ENCODE peak calls at places on chromosomes 1 and 21, in five cellular contexts. N, M, R, X and L are unnamed samples.

GRCh38 chr1:236164273-236164672 is 21.9 kb downstream of the GPR137B start:
- DNase-seq in M (no peak), R (no peak), N (no peak), X (no peak), L (no peak)

GRCh38 chr1:225508538-225509375 is 80.9 kb upstream of the LBR start:
- DNase-seq in R (peak), M (no peak), X (peak), N (peak), L (no peak)

GRCh38 chr21:33947451-33948095 is 32.0 kb upstream of the ATP5PO start:
- DNase-seq in X (peak), R (peak), M (peak), N (peak), L (peak)

GRCh38 chr1:60970081-60970509 is 112.3 kb upstream of the NFIA start:
- DNase-seq in N (peak), X (peak), R (peak), M (no peak), L (no peak)

GRCh38 chr21:44911384-44912157 is 9.1 kb downstream of the ITGB2 start:
- DNase-seq in X (no peak), N (no peak), M (peak), R (no peak), L (peak)

GRCh38 chr1:37035014-37035686 is 835 bp upstream of the GRIK3 start:
- DNase-seq in X (no peak), N (no peak), R (no peak), M (no peak), L (no peak)

GRCh38 chr1:113210248-113210647 is 137.2 kb downstream of the LRIG2 start:
- DNase-seq in X (no peak), N (no peak), R (no peak), M (no peak), L (no peak)

GRCh38 chr1:203527013-203527412 is 33.1 kb downstream of the OPTC start:
- DNase-seq in X (no peak), M (no peak), R (no peak), N (no peak), L (no peak)

GRCh38 chr1:155989242-155989991 is 11.1 kb upstream of the ARHGEF2 start:
- DNase-seq in M (peak), N (peak), X (peak), R (peak), L (peak)

GRCh38 chr1:224670506-224670905 is 54.4 kb downstream of the CNIH3 start:
- DNase-seq in R (no peak), N (peak), X (peak), M (no peak), L (no peak)

GRCh38 chr1:59128784-59129227 is 168.1 kb upstream of the FGGY start:
- DNase-seq in X (peak), N (peak), R (peak), M (no peak), L (no peak)

DNA sequence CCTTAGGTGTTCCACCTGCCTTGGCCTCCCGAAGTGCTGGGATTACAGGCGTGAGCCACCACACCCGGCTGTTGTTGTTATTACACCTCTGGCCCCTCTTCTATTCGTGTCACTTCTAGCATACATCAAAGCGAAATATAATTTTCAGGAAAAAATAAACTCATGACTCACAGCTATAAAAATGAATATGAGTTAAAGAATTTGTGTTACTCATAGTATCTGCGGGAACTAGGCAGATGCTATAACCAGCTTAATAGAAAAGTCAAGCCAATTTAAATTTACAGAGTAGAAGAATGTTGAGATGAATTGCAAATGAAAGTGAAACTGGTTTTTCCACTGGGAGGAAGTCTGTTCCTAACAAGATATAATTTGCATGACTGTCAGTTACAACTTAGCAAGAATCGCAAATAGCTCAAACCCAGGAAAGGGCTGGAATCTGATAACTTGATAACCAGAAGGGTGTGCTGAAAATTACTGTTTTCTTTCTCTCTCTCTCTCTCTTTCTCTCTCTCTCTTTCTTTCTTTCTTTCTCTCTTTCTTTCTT is 11.2 kb downstream of the OR2W3 start:
- DNase-seq in R (peak), M (no peak), N (peak), X (peak), L (no peak)
- H3K4me3 ChIP-seq in R (peak), M (peak), N (peak), X (no peak), L (peak)

DNA sequence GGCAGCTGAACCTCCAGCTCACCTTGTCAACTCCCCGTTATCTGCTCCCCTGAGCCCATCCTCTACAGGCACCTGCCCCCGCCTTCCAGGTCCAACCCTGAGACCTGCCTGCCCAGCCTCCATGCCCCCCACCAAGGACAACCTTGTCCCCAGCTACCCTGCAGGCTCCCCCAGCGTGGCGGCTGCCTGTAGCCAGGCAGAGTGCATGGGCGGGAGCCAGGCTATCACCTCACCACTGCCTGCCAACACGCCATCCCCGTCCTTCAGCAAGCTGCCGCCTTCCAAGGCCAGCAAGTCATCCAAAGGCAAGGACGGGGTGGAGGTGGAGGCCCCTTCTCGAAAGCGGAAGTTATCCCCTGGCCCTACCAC is 3.0 kb upstream of the CYB561D1 start:
- DNase-seq in X (no peak), R (no peak), M (no peak), N (no peak), L (no peak)
- TF ChIP-seq CTCF in X (no peak), R (no peak), M (no peak), N (no peak), L (no peak)

DNA sequence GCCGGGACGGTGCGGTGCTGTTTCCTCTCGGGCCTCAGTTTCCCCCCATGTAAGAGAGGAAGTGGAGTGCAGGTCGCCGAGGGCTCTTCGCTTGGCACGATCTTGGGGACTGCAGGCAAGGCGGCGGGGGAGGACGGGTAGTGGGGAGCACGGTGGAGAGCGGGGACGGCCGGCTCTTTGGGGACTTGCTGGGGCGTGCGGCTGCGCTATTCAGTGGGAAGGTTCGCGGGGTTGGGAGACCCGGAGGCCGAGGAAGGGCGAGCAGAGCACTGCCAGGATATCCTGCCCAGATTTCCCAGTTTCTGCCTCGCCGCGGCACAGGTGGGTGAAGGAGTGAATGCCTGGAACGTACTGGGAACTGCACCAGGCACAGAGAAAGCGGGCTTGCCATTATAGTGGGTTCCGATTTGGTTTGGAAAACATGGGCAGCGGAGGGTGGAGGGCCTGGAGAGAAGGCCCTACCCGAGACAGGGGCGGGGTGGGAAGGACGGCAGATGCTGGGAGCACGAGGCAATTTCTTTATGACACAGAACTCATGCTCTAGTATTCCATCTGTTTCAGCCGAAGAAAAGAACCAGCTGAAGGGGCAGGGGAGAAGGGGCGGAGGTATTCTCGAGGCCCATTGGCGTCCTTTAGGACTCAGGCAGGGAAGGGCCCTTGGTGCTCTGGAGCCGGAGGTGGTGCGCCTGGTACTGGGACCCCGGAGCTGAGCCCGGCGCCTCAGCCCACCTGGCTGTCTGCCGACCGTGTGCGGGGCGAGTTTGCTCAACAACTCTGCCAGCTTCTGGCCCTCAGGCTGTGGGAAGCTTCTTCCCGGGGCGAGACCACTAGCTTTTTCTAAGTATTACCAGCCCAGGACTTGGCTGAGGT is 970 bp downstream of the PCSK9 start:
- DNase-seq in M (no peak), R (no peak), N (no peak), X (no peak), L (no peak)
- H3K4me3 ChIP-seq in M (peak), R (peak), N (no peak), X (no peak), L (no peak)

DNA sequence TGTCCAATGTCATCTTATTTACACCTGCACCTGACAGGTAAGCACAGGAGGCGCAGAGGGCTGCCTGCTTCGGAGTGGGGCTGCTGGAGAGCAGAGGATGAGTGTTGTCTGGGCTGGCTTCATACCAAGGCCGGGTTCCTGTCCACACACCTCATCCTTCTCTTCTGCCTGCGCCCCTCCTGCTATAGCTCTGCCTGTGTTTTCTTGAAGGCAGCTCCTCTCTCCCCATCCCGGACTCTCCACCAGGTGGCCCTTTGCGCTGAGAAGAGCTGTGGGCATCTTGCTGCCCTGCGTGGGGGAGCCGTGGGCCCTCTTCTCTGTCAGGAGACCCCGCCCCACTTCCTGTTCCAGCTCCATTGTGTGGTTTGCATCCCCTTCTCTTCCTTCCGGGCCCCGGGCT is 35.0 kb downstream of the ARHGEF10L start:
- DNase-seq in X (no peak), N (no peak), M (no peak), R (no peak), L (no peak)
- TF ChIP-seq CTCF in X (peak), N (peak), M (no peak), R (peak), L (no peak)

GRCh38 chr1:180234369-180235076 is 4.5 kb downstream of the LHX4 start:
- DNase-seq in N (no peak), R (no peak), X (no peak), M (peak), L (no peak)
- H3K4me3 ChIP-seq in N (no peak), R (no peak), X (no peak), M (no peak), L (no peak)

DNA sequence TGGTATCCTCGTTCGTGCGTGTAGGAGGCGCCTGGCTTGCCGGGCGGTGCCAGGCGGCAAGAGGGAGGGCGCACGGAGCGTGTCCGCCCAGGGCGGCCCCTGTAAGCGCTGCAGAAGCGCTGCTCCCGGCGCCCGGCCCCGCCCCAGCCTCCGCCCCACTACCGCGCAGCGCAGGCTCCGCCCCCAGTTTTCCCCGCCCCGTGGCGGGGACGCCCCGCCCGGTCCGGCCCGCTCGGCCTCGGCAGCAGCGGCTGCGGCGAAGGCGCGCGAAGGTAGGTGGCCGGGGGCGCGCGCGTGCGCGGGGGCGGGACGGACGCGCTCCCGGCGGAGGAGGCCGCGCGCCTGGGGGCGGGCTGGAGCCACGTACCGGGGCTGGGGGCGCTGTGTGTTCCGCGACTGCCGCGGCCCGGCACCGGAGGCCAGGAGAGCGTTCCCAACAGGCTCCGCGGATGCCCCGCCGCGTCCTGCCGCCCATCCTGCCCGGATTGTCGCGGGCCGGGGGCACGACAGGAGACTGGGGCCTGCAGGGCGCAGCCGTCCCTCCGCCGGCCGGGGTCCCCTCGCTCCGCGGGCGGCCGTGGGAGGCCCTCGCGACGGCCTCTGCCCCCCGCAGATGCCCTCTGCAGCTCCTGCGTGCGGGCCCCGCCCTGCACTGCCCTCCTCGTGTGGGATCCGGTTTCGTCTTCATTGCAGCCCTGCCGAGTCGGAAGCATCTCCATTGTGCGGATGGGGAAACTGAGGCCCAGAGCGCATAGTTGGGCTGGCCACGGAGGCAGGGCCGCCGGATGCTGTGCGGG is 7.7 kb upstream of the CROCC start:
- DNase-seq in X (peak), R (peak), M (peak), N (peak), L (peak)
- TF ChIP-seq CTCF in X (peak), R (no peak), M (no peak), N (no peak), L (peak)

GRCh38 chr1:192877283-192877886 is 68.5 kb downstream of the RGS2 start:
- DNase-seq in R (peak), X (no peak), M (no peak), N (peak), L (no peak)
- H3K4me3 ChIP-seq in R (no peak), X (no peak), M (no peak), N (no peak), L (no peak)

DNA sequence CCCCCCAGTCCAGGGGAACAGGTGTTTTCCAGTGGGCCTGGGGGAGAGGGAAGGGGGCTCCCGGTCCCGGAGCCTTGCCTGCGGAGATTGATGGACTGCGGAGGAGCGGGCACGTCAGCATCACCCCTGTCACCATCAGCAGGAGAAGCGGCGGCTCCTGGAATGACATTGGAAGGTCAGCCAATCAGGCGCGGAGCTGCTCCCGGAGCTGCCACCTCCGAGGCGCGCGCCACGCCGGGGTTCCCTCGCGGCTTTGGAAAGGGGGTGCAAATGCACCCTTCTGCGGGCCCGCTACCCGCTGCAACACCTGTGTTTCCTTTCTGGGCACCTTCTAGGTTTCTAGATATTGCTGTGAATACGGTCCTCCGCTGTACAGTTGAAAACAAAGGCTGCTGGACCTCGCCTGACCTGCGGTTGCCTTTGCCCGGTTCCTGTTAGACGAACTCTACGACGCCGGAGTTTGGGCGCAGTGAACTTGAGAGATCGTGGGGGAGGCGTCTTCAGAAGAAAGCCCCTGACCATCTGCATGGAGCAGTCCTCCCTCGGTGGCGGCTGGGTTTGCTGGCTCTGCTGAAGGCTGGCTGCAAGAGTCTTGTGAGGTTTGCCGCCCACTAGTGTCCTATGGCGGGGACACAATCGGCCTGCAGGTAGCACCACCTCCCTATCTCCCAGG is 5.3 kb downstream of the DSCAM start:
- DNase-seq in M (peak), R (peak), N (no peak), X (no peak), L (peak)
- TF ChIP-seq CTCF in M (peak), R (peak), N (no peak), X (peak), L (peak)

DNA sequence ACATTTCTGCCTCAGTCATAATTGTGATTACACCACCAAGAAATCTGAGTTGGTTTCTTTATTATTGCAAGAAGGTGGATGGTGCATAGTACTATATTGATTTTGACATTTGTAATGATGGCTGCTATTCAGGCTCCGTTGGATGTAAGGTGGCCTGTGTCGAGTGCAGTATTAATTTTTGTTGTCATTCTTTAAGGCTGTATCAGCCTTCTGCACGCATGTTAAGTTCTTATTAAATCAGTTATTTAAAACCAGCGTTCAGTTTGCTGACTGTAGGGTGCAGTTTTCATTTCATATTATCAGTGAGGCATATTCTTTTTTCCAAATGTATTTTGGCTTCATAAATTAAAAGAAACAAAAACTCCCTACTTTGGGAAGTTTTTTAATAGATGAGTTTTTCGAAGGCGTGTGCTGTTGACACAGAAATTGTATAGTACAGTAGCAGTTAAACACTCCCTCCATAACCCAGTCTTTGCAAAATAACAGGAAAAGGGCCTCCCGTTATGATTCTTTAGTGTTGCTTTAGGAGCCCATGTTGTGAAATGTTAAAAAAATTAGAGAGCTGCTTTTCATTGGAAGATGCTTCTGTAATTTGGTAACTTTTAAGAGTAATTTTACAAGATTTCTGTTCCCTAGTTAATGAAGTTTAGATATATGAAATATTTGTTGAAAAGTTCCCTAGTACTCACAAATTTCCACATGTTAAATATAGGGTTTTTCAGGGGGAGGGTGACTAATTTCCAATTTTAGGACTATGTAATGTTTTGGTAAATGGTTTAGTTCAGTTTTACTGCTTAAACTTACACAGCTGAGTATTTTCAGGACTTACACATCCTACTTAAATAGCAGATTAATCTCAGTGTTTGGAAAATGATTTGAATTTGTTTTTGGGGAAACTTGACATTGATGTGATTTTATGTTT is 1.9 kb downstream of the CAMSAP2 start:
- DNase-seq in M (no peak), N (peak), R (peak), X (peak), L (no peak)
- H3K4me3 ChIP-seq in M (peak), N (peak), R (peak), X (peak), L (peak)